ENCODE peak calls at places on chromosomes 12 and 14, in five cellular contexts. B, Q, U, M and N are unnamed samples. For H3K9me3, the result is how much of the 10 kb centered on the place peaks cover.

GRCh38 chr14:99329711-99330315 is 57.8 kb upstream of the BCL11B start:
- DNase-seq in M (no peak), B (no peak), Q (no peak), U (no peak), N (no peak)

GRCh38 chr14:73269729-73270651 is 32.7 kb downstream of the PAPLN start:
- DNase-seq in B (peak), M (no peak), U (no peak), Q (no peak), N (peak)

GRCh38 chr12:26292596-26292995 is 97.2 kb downstream of the SSPN start:
- DNase-seq in U (no peak), Q (no peak), M (no peak), B (no peak), N (no peak)

GRCh38 chr12:48197967-48198618 is 5.0 kb downstream of the OR10AD1 start:
- DNase-seq in U (peak), B (peak), Q (peak), M (peak), N (peak)

GRCh38 chr14:32542507-32542906 is 213.4 kb downstream of the AKAP6 start:
- DNase-seq in M (no peak), U (no peak), Q (no peak), B (no peak), N (no peak)

GRCh38 chr12:3520168-3520567 is 29.2 kb downstream of the PRMT8 start:
- DNase-seq in U (no peak), M (peak), Q (no peak), B (no peak), N (no peak)

GRCh38 chr14:79254069-79254775 is 957.1 kb downstream of the DIO2 start:
- DNase-seq in M (no peak), Q (no peak), U (no peak), B (no peak), N (no peak)

GRCh38 chr14:92922883-92923743 is at the start of gene CHGA:
- DNase-seq in B (no peak), M (no peak), Q (no peak), U (peak), N (peak)

GRCh38 chr12:75571204-75571603 is 59.8 kb upstream of the KRR1 start:
- DNase-seq in U (no peak), M (no peak), B (no peak), Q (no peak), N (no peak)

GRCh38 chr12:102061096-102061555 is 665 bp downstream of the WASHC3 start:
- DNase-seq in B (no peak), U (no peak), M (peak), Q (no peak), N (no peak)

GRCh38 chr14:72443991-72444431 is 449.9 kb downstream of the DPF3 start:
- DNase-seq in M (no peak), B (no peak), Q (no peak), U (no peak), N (peak)

GRCh38 chr12:9118161-9118560 is 2.4 kb upstream of the A2M start:
- DNase-seq in U (no peak), M (no peak), B (peak), Q (no peak), N (no peak)

GRCh38 chr12:9113296-9113986 is 2.3 kb downstream of the A2M start:
- DNase-seq in U (no peak), M (no peak), Q (no peak), B (no peak), N (no peak)

GRCh38 chr12:9114946-9115345 is 773 bp downstream of the A2M start:
- DNase-seq in U (no peak), Q (no peak), B (no peak), M (no peak), N (no peak)

GRCh38 chr12:9113987-9114309 is 1.8 kb downstream of the A2M start:
- DNase-seq in M (no peak), Q (no peak), U (no peak), B (no peak), N (no peak)

GRCh38 chr12:9115731-9116689 is at the start of gene A2M:
- DNase-seq in M (no peak), Q (peak), B (peak), U (no peak), N (no peak)
- H3K9me3 ChIP-seq in M (under half), Q (under half), B (under half), U (under half), N (under half)

GRCh38 chr12:65695077-65695865 is 129.0 kb upstream of the HMGA2 start:
- DNase-seq in M (peak), B (peak), Q (no peak), U (peak), N (no peak)
- TF ChIP-seq POLR2A in M (no peak), B (no peak), Q (no peak), U (no peak), N (no peak)

DNA sequence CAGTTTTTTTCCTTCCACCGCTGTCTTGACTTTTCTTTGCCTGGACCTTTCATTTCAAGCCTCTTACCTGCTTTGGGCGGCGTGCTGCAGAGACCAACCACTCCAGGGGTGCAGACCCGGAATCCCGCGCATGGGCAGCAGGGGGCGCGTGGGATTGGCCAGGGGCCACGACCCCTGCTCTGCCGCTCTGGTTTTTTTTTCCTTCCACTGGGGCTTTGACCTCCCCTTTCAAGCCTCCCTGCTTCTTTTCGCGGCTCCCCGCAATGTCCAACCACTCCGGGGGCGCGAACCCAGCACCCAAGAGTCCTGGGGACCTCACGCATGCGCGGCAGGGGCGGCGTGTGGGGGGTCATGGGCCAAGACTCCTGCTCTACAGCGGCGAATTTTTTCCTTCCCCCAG is 325.1 kb downstream of the ALG10 start:
- DNase-seq in B (no peak), Q (no peak), U (peak), M (no peak), N (no peak)
- H3K9me3 ChIP-seq in B (under half), Q (under half), U (under half), M (under half), N (under half)

DNA sequence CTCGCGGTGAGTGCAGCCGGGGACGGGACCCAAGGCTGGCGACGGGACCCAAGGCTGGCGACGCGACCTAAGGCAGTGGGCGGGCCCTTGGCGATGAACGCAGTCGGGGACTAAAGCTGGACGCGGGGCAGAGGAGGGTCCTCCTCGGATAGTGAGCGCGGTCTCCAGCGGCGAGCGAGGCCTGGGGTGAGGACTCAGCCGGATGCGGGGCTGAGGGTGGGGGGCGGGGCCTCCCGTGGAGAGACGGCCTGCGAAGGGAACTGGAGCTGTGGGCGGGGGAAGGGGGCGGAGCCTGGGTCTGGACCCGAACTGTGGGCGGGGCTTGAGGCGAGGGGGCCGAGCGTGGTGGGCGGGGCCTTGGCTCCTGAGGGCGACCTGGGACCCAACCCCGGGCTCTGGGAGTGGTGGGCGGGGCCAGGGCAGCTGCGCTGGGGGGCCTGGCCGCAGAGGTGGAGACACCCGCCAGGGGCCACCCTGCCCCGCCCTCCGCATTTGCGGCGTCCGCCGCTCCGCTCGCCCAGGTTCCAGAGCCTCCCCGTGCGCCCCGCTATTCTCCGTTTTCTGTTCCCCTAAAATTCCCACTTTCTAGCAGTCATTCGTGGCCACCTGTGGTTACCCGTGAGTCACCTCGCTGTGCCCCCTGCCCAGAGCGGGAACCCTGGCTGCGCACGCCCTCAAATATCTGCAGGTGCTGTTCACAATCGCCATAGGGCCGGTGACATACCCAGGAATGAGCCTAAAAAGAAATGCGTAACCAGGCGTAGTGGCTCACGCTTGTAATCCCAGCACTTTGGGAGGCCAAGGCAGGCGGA is 508 bp upstream of the BRF1 start:
- DNase-seq in M (peak), Q (peak), B (peak), U (peak), N (peak)
- TF ChIP-seq POLR2A in M (no peak), Q (peak), B (no peak), U (no peak), N (peak)

DNA sequence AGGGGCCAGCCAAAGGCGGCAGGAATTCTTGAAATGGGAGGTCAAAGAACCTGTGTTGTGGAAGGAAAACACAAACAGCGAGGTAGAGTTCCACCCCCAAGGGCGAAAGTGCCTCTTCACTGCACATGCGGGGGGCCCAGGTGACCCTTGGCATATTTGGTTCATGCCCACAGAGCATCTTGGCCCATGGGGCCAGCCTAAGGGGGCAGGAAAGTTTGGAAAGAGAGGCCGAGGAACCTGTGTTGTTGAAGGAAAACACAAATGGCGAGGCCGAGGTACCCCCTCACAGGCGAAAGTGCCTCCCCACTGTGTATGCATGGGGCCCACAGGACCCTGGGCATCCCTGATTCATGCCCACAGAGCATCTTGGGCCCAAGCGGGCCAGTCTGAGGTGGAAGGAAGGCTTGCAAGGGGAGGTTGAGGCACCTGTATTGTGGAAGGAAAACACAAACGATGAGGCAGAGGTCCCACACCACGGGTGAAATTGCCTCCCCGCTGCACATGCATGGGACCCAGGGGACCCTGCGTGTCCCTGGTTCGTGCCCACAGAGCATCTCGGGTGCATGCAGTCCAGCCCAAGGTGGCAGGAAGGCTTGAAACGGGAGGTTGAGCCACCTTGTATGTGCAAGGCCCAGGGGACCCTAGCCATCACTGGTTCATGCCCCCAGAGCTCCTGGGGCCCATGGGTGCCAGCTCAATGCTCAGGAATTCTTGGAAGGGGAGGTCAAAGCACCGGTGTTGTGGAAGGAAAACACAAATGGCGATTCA is 384.1 kb downstream of the ALG10 start:
- DNase-seq in B (peak), U (no peak), M (no peak), Q (peak), N (no peak)
- H3K9me3 ChIP-seq in B (under half), U (under half), M (under half), Q (under half), N (half or more)

GRCh38 chr12:53484686-53485567 is 14.3 kb downstream of the MAP3K12 start:
- DNase-seq in M (no peak), U (no peak), Q (no peak), B (no peak), N (no peak)
- TF ChIP-seq POLR2A in M (no peak), U (no peak), Q (no peak), B (no peak), N (no peak)

GRCh38 chr14:66662374-66662773 is 154.4 kb downstream of the GPHN start:
- DNase-seq in M (no peak), Q (no peak), B (no peak), U (no peak), N (no peak)

GRCh38 chr14:66652736-66653135 is 144.8 kb downstream of the GPHN start:
- DNase-seq in Q (no peak), M (no peak), B (no peak), U (no peak), N (no peak)

GRCh38 chr14:66657780-66658179 is 149.8 kb downstream of the GPHN start:
- DNase-seq in Q (no peak), B (no peak), U (no peak), M (no peak), N (no peak)
- H3K9me3 ChIP-seq in Q (under half), B (under half), U (under half), M (under half), N (under half)

DNA sequence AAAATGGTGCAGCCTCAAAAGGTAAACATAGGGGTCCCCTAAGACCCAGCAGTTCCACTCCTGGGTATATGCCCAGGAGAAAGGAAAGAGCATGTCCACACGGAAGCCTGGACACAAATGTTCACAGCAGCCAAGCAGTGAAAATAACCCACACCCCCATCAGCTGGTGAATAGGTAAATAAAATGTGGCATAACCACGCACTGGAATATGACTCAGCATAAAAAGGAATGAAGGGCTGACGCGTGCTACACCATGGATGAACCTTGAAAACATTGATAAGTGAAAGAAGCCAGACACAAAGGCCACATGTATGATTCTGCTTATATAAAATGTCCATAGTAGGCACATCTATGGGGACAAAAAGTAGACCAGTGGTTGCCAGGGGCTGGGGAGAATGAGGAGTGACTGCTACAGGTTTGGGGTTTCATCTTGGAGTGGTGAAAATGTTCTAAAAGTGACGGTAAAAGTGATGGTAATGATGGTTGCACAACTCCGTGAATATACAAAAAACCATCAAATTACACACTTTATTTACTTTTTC is 3.8 kb upstream of the SCARB1 start:
- DNase-seq in M (no peak), U (no peak), B (no peak), Q (no peak), N (no peak)
- TF ChIP-seq POLR2A in M (no peak), U (no peak), B (no peak), Q (no peak), N (no peak)

DNA sequence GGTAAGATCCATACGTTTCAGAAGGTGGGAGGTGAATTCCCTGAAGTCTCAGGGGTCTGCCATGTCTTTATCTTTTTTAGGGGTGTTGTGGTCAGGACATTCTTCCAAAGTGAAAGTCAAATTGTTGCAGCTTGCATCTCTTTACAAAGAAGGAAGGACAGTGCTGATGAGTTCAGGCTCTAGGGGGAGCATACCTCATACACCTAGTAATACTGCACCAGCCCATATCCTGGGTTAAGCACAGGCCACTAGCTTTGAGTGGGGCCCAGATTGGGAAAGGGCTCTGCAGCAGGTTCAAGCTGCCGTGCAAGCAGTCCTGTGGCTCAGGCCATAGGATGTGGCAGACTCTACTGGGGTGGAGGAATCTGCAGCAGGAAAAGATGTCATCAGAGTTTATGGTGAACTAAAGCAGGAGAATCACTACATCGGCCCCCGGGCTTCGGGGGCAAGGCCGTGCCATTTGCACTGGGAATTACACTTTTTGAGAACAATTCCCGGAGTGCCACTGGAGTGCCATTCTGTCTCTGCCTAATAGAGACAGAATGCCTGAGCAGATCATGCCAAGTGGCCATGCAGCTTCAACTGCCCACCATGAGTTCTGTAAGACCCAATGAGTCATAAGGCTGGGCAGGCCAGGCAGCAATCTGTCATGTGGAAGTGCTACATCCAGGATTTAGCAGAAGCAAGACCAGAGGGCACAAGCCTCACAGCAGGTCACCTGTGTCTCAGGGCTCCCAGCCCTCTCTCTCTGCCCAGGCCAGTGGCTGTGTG is 32.3 kb downstream of the DIO3 start:
- DNase-seq in U (no peak), B (no peak), Q (no peak), M (no peak), N (no peak)
- H3K9me3 ChIP-seq in U (under half), B (under half), Q (under half), M (under half), N (under half)